ENCODE peak calls at places on chromosomes 4 and X, in five cellular contexts. D is brain microvascular endothelial cell, E is mesothelial cell of epicardium, U is astrocyte of the cerebellum, F is lower lobe of right lung. P is an unnamed sample.

GRCh38 chr4:96729641-96730040 is 889.7 kb downstream of the PDHA2 start:
- DNase-seq in F (no peak), D (no peak), E (no peak), U (peak; percentile 64), P (no peak)

GRCh38 chrX:134551365-134552095 is 91.6 kb downstream of the HPRT1 start:
- DNase-seq in F (no peak), U (peak; percentile 23), E (no peak), D (no peak), P (no peak)

GRCh38 chr4:173332963-173333657 is 1.0 kb downstream of the HMGB2 start:
- DNase-seq in E (no peak), F (no peak), D (no peak), U (no peak), P (no peak)

GRCh38 chr4:114659386-114660008 is 60.9 kb downstream of the UGT8 start:
- DNase-seq in D (peak; percentile 71), U (peak; percentile 68), E (peak; percentile 56), F (no peak), P (no peak)

GRCh38 chr4:115030281-115030680 is 83.1 kb downstream of the NDST4 start:
- DNase-seq in U (no peak), D (no peak), E (no peak), F (no peak), P (no peak)

GRCh38 chr4:136687118-136687517 is 845.2 kb downstream of the PCDH18 start:
- DNase-seq in D (no peak), F (no peak), E (no peak), U (no peak), P (no peak)

GRCh38 chrX:100645106-100645505 is 1.1 kb downstream of the SRPX2 start:
- DNase-seq in D (no peak), F (no peak), E (no peak), U (no peak), P (no peak)

GRCh38 chr4:177272007-177272406 is 37.7 kb upstream of the NEIL3 start:
- DNase-seq in E (no peak), U (no peak), F (no peak), D (no peak), P (no peak)

GRCh38 chr4:153432971-153433752 is 33.0 kb upstream of the TMEM131L start:
- DNase-seq in E (no peak), D (peak; percentile 78), F (peak; percentile 62), U (peak; percentile 94), P (no peak)

GRCh38 chr4:124133753-124134152 is 578.8 kb downstream of the ANKRD50 start:
- DNase-seq in E (no peak), U (no peak), F (no peak), D (no peak), P (no peak)

GRCh38 chr4:175308236-175308635 is 390.1 kb downstream of the ADAM29 start:
- DNase-seq in F (no peak), E (no peak), D (peak; percentile 52), U (no peak), P (no peak)

GRCh38 chr4:185638548-185639301 is 103.4 kb upstream of the PDLIM3 start:
- DNase-seq in E (no peak), D (no peak), F (no peak), U (no peak), P (no peak)

GRCh38 chrX:130575831-130576404 is 174.1 kb downstream of the RBMX2 start:
- DNase-seq in E (no peak), U (peak; percentile 6), F (peak; percentile 41), D (peak; percentile 14), P (no peak)

GRCh38 chr4:151922811-151923210 is 162.0 kb upstream of the GATB start:
- DNase-seq in D (no peak), F (no peak), E (no peak), U (no peak), P (no peak)

GRCh38 chrX:119417842-119418241 is 18.7 kb downstream of the SLC25A43 start:
- DNase-seq in E (no peak), U (no peak), F (no peak), D (no peak), P (no peak)
- TF ChIP-seq CTCF in E (no peak), U (peak; percentile 34), F (no peak), D (peak; percentile 45), P (peak; percentile 59)

DNA sequence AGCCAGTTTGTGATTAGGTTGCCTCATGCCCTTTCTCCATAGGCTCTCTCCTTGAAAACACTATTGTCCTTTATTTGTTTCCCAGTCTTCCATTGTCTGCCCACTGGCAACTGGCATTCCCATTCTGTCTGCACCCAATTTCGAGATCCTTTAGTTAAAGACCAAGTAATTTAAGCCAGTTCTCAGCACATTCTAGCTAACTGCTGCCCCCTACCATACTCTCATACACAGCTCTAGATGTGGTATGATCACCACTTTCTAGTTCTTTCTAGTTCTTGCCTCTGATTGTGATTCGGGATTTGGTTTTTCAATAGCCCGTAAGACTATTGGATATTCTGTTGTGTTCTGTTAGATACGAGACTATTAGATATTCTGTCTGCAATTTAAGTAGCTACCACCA is 135.8 kb upstream of the TRPC5 start:
- DNase-seq in U (no peak), E (no peak), D (no peak), F (no peak), P (no peak)
- TF ChIP-seq CTCF in U (no peak), E (no peak), D (no peak), F (no peak), P (no peak)

GRCh38 chrX:139864613-139865012 is 68.2 kb downstream of the ATP11C start:
- DNase-seq in U (no peak), D (no peak), F (no peak), E (no peak), P (no peak)

DNA sequence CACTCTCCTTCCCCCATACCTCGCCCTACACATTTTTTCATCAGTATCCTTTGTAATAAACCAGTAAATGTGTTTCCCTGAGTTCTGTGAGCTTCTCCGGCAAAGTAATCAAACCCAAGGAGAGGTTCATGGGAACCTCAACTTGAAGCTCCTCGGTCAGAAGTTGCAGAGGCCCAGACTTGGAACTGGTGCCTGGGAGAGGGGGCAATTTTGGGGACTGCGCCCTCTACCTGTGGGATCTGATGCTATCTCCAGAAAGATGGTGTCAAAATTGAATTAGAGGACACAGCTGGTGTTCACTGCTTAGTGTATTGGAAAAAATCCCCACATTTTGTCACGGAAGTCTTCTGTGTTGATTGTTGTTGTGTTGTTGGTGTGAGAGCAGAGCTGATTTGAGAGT is 70.6 kb downstream of the ATP11C start:
- DNase-seq in F (no peak), E (no peak), D (no peak), U (no peak), P (no peak)
- TF ChIP-seq CTCF in F (no peak), E (no peak), D (no peak), U (no peak), P (peak; percentile 31)

DNA sequence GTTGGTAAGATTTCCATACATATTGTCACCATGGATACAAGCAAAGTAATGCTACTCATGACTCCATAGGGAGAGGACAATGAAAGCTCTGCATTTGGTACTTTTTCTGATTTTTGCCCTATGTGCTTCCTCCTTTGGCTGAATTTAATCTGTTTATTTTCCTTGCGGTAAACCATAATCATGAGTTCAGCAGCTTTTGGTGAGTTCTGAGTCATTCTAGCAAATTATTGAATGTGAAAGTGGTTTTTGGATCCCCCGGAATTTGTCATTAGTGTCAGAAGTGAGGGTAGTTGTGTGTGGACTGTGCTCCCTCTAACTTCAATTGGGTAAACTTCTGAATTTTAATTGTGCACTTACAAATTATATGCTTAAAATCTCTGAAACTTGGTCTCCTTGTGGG is 170.3 kb downstream of the MOSPD2 start:
- DNase-seq in U (no peak), E (no peak), F (no peak), D (no peak), P (no peak)
- TF ChIP-seq CTCF in U (no peak), E (no peak), F (no peak), D (no peak), P (no peak)

GRCh38 chr4:61619528-61619927 is 419.4 kb downstream of the ADGRL3 start:
- DNase-seq in D (no peak), E (no peak), U (no peak), F (no peak), P (no peak)
- TF ChIP-seq CTCF in D (peak; percentile 63), E (no peak), U (no peak), F (no peak), P (peak; percentile 55)

P was measured in chondrocyte.